ENCODE peak calls at places on chromosomes 4 and X, in seven cellular contexts. One of them, this sample, is unnamed.

GRCh38 chr4:2873329-2873728 is 29.7 kb downstream of the ADD1 start:
- DNase-seq in Caco-2: no peak
- DNase-seq in tibial nerve: no peak
- DNase-seq in cardiac muscle cell: no peak
- DNase-seq in fibroblast of pulmonary artery: no peak
- DNase-seq in left lung: no peak
- DNase-seq in epithelial cell of esophagus: no peak
- DNase-seq in this sample: no peak

GRCh38 chrX:9227276-9227675 is 193.3 kb upstream of the FAM9B start:
- DNase-seq in Caco-2: no peak
- DNase-seq in tibial nerve: no peak
- DNase-seq in cardiac muscle cell: no peak
- DNase-seq in fibroblast of pulmonary artery: no peak
- DNase-seq in left lung: no peak
- DNase-seq in epithelial cell of esophagus: no peak
- DNase-seq in this sample: no peak

GRCh38 chrX:23799469-23800065 is 16.6 kb downstream of the SAT1 start:
- DNase-seq in Caco-2: no peak
- DNase-seq in tibial nerve: no peak
- DNase-seq in cardiac muscle cell: no peak
- DNase-seq in fibroblast of pulmonary artery: peak
- DNase-seq in left lung: no peak
- DNase-seq in epithelial cell of esophagus: no peak
- DNase-seq in this sample: no peak

GRCh38 chrX:56783450-56783831 is 54.4 kb downstream of the NBDY start:
- DNase-seq in Caco-2: no peak
- DNase-seq in tibial nerve: no peak
- DNase-seq in cardiac muscle cell: no peak
- DNase-seq in fibroblast of pulmonary artery: no peak
- DNase-seq in left lung: peak
- DNase-seq in epithelial cell of esophagus: no peak
- DNase-seq in this sample: no peak

GRCh38 chr4:150679767-150680088 is 97.8 kb downstream of the MAB21L2 start:
- DNase-seq in Caco-2: no peak
- DNase-seq in tibial nerve: no peak
- DNase-seq in cardiac muscle cell: no peak
- DNase-seq in fibroblast of pulmonary artery: no peak
- DNase-seq in left lung: no peak
- DNase-seq in epithelial cell of esophagus: peak
- DNase-seq in this sample: no peak

GRCh38 chr4:152784490-152785195 is 4.9 kb downstream of the ARFIP1 start:
- DNase-seq in Caco-2: peak
- DNase-seq in tibial nerve: no peak
- DNase-seq in cardiac muscle cell: no peak
- DNase-seq in fibroblast of pulmonary artery: peak
- DNase-seq in left lung: no peak
- DNase-seq in epithelial cell of esophagus: peak
- DNase-seq in this sample: no peak

GRCh38 chr4:163404080-163404479 is 60.4 kb downstream of the NPY5R start:
- DNase-seq in Caco-2: no peak
- DNase-seq in tibial nerve: no peak
- DNase-seq in cardiac muscle cell: no peak
- DNase-seq in fibroblast of pulmonary artery: no peak
- DNase-seq in left lung: no peak
- DNase-seq in epithelial cell of esophagus: no peak
- DNase-seq in this sample: no peak

GRCh38 chrX:64975491-64975890 is 759 bp downstream of the ZC4H2 start:
- DNase-seq in Caco-2: peak
- DNase-seq in tibial nerve: peak
- DNase-seq in cardiac muscle cell: peak
- DNase-seq in fibroblast of pulmonary artery: peak
- DNase-seq in left lung: peak
- DNase-seq in epithelial cell of esophagus: peak
- DNase-seq in this sample: no peak

GRCh38 chrX:17033225-17033624 is 86.8 kb downstream of the REPS2 start:
- DNase-seq in Caco-2: no peak
- DNase-seq in tibial nerve: no peak
- DNase-seq in cardiac muscle cell: no peak
- DNase-seq in fibroblast of pulmonary artery: no peak
- DNase-seq in left lung: no peak
- DNase-seq in epithelial cell of esophagus: no peak
- DNase-seq in this sample: no peak

GRCh38 chr4:5678977-5679376 is 29.4 kb downstream of the EVC2 start:
- DNase-seq in Caco-2: no peak
- DNase-seq in tibial nerve: no peak
- DNase-seq in cardiac muscle cell: no peak
- DNase-seq in fibroblast of pulmonary artery: no peak
- DNase-seq in left lung: no peak
- DNase-seq in epithelial cell of esophagus: peak
- DNase-seq in this sample: no peak

GRCh38 chrX:33194876-33195433 is 16.4 kb downstream of the DMD start:
- DNase-seq in Caco-2: no peak
- DNase-seq in tibial nerve: no peak
- DNase-seq in cardiac muscle cell: no peak
- DNase-seq in fibroblast of pulmonary artery: peak
- DNase-seq in left lung: no peak
- DNase-seq in epithelial cell of esophagus: no peak
- DNase-seq in this sample: no peak

GRCh38 chrX:118893923-118894322 is 70.3 kb downstream of the ZCCHC12 start:
- DNase-seq in Caco-2: no peak
- DNase-seq in tibial nerve: no peak
- DNase-seq in cardiac muscle cell: no peak
- DNase-seq in fibroblast of pulmonary artery: no peak
- DNase-seq in left lung: no peak
- DNase-seq in epithelial cell of esophagus: no peak
- DNase-seq in this sample: no peak

GRCh38 chr4:5398056-5398455 is 310.3 kb downstream of the EVC2 start:
- DNase-seq in Caco-2: no peak
- DNase-seq in tibial nerve: no peak
- DNase-seq in cardiac muscle cell: no peak
- DNase-seq in fibroblast of pulmonary artery: no peak
- DNase-seq in left lung: no peak
- DNase-seq in epithelial cell of esophagus: no peak
- DNase-seq in this sample: no peak

GRCh38 chr4:41106694-41107419 is 107.5 kb downstream of the APBB2 start:
- DNase-seq in Caco-2: no peak
- DNase-seq in tibial nerve: no peak
- DNase-seq in cardiac muscle cell: no peak
- DNase-seq in fibroblast of pulmonary artery: no peak
- DNase-seq in left lung: no peak
- DNase-seq in epithelial cell of esophagus: no peak
- DNase-seq in this sample: no peak

GRCh38 chr4:112099701-112100289 is 45.5 kb upstream of the FAM241A start:
- DNase-seq in Caco-2: peak
- DNase-seq in tibial nerve: no peak
- DNase-seq in cardiac muscle cell: peak
- DNase-seq in fibroblast of pulmonary artery: peak
- DNase-seq in left lung: no peak
- DNase-seq in epithelial cell of esophagus: peak
- DNase-seq in this sample: no peak

GRCh38 chr4:112714922-112715901 is 78.3 kb downstream of the LARP7 start:
- DNase-seq in Caco-2: no peak
- DNase-seq in tibial nerve: no peak
- DNase-seq in cardiac muscle cell: no peak
- DNase-seq in fibroblast of pulmonary artery: no peak
- DNase-seq in left lung: no peak
- DNase-seq in epithelial cell of esophagus: no peak
- DNase-seq in this sample: no peak

GRCh38 chr4:127012549-127012948 is 620.2 kb upstream of the INTU start:
- DNase-seq in Caco-2: no peak
- DNase-seq in tibial nerve: no peak
- DNase-seq in cardiac muscle cell: no peak
- DNase-seq in fibroblast of pulmonary artery: peak
- DNase-seq in left lung: no peak
- DNase-seq in epithelial cell of esophagus: peak
- DNase-seq in this sample: no peak

GRCh38 chr4:175054980-175055379 is 136.8 kb downstream of the ADAM29 start:
- DNase-seq in Caco-2: no peak
- DNase-seq in tibial nerve: no peak
- DNase-seq in cardiac muscle cell: peak
- DNase-seq in fibroblast of pulmonary artery: no peak
- DNase-seq in left lung: no peak
- DNase-seq in epithelial cell of esophagus: no peak
- DNase-seq in this sample: no peak

GRCh38 chrX:24396236-24396929 is 35.9 kb downstream of the SUPT20HL1 start:
- DNase-seq in Caco-2: no peak
- DNase-seq in tibial nerve: no peak
- DNase-seq in cardiac muscle cell: no peak
- DNase-seq in fibroblast of pulmonary artery: peak
- DNase-seq in left lung: no peak
- DNase-seq in epithelial cell of esophagus: no peak
- DNase-seq in this sample: no peak

GRCh38 chr4:162461952-162462351 is 298.2 kb upstream of the FSTL5 start:
- DNase-seq in Caco-2: no peak
- DNase-seq in tibial nerve: no peak
- DNase-seq in cardiac muscle cell: no peak
- DNase-seq in fibroblast of pulmonary artery: no peak
- DNase-seq in left lung: no peak
- DNase-seq in epithelial cell of esophagus: peak
- DNase-seq in this sample: no peak

DNA sequence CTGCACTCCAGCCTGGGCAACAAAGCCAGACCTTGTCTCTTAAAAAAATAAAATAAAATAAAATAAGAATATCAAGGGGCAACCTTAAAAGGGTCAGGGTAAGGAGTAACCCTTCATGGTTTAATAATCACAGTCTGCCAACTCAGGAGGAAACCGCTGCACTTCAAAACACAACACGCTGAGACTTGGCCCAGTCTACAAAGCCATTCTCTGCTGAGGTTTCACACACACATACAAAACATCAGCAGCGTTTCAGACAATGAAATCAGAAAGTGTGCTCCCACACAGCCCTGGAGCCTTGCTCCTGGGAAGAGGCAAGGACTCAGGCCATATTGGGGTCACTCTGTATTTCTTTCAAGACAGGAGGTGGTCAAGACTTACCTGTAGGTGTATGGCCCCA is 18.3 kb downstream of the SCARB2 start:
- DNase-seq in Caco-2: no peak
- DNase-seq in tibial nerve: no peak
- DNase-seq in cardiac muscle cell: no peak
- DNase-seq in fibroblast of pulmonary artery: peak
- DNase-seq in left lung: no peak
- DNase-seq in epithelial cell of esophagus: peak
- DNase-seq in this sample: no peak
- H3K4me3 ChIP-seq in Caco-2: no peak
- H3K4me3 ChIP-seq in tibial nerve: no peak
- H3K4me3 ChIP-seq in cardiac muscle cell: no peak
- H3K4me3 ChIP-seq in fibroblast of pulmonary artery: no peak
- H3K4me3 ChIP-seq in left lung: no peak
- H3K4me3 ChIP-seq in epithelial cell of esophagus: no peak
- H3K4me3 ChIP-seq in this sample: no peak

GRCh38 chrX:13256562-13256961 is 63.3 kb downstream of the ATXN3L start:
- DNase-seq in Caco-2: no peak
- DNase-seq in tibial nerve: no peak
- DNase-seq in cardiac muscle cell: no peak
- DNase-seq in fibroblast of pulmonary artery: no peak
- DNase-seq in left lung: no peak
- DNase-seq in epithelial cell of esophagus: no peak
- DNase-seq in this sample: no peak
- H3K4me3 ChIP-seq in Caco-2: no peak
- H3K4me3 ChIP-seq in tibial nerve: no peak
- H3K4me3 ChIP-seq in cardiac muscle cell: no peak
- H3K4me3 ChIP-seq in fibroblast of pulmonary artery: no peak
- H3K4me3 ChIP-seq in left lung: no peak
- H3K4me3 ChIP-seq in epithelial cell of esophagus: no peak
- H3K4me3 ChIP-seq in this sample: no peak

GRCh38 chrX:135520553-135521404 is at the start of gene INTS6L:
- DNase-seq in Caco-2: peak
- DNase-seq in tibial nerve: peak
- DNase-seq in cardiac muscle cell: peak
- DNase-seq in fibroblast of pulmonary artery: peak
- DNase-seq in left lung: peak
- DNase-seq in epithelial cell of esophagus: peak
- DNase-seq in this sample: peak

GRCh38 chrX:135522878-135523693 is 2.6 kb downstream of the INTS6L start:
- DNase-seq in Caco-2: no peak
- DNase-seq in tibial nerve: no peak
- DNase-seq in cardiac muscle cell: no peak
- DNase-seq in fibroblast of pulmonary artery: no peak
- DNase-seq in left lung: no peak
- DNase-seq in epithelial cell of esophagus: no peak
- DNase-seq in this sample: no peak

GRCh38 chrX:135520022-135520552 is 373 bp upstream of the INTS6L start:
- DNase-seq in Caco-2: no peak
- DNase-seq in tibial nerve: no peak
- DNase-seq in cardiac muscle cell: peak
- DNase-seq in fibroblast of pulmonary artery: peak
- DNase-seq in left lung: no peak
- DNase-seq in epithelial cell of esophagus: peak
- DNase-seq in this sample: no peak

GRCh38 chrX:135521405-135522131 is 1.1 kb downstream of the INTS6L start:
- DNase-seq in Caco-2: peak
- DNase-seq in tibial nerve: peak
- DNase-seq in cardiac muscle cell: peak
- DNase-seq in fibroblast of pulmonary artery: peak
- DNase-seq in left lung: peak
- DNase-seq in epithelial cell of esophagus: peak
- DNase-seq in this sample: peak

DNA sequence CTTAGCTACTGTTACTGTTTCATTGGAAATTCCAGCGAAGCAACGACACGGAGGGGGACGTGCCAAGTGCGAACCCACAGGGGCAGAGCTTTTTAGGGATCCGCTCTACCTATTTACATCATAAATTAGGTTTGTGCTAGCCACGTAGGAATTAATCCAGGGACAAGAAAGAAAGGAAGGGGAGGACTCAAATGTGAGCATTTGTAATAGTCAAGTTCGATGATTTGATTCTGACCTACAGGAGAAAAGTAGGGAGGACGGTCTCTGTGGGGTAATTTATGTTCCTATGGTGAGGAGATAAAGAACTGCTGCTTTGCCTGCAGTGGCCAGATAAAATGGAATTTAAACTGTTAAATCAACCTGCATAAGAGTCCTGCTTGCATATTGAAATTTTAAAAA is 1.7 kb downstream of the INTS6L start:
- DNase-seq in Caco-2: no peak
- DNase-seq in tibial nerve: no peak
- DNase-seq in cardiac muscle cell: no peak
- DNase-seq in fibroblast of pulmonary artery: no peak
- DNase-seq in left lung: no peak
- DNase-seq in epithelial cell of esophagus: no peak
- DNase-seq in this sample: no peak
- H3K4me3 ChIP-seq in Caco-2: peak
- H3K4me3 ChIP-seq in tibial nerve: peak
- H3K4me3 ChIP-seq in cardiac muscle cell: peak
- H3K4me3 ChIP-seq in fibroblast of pulmonary artery: peak
- H3K4me3 ChIP-seq in left lung: peak
- H3K4me3 ChIP-seq in epithelial cell of esophagus: peak
- H3K4me3 ChIP-seq in this sample: peak

DNA sequence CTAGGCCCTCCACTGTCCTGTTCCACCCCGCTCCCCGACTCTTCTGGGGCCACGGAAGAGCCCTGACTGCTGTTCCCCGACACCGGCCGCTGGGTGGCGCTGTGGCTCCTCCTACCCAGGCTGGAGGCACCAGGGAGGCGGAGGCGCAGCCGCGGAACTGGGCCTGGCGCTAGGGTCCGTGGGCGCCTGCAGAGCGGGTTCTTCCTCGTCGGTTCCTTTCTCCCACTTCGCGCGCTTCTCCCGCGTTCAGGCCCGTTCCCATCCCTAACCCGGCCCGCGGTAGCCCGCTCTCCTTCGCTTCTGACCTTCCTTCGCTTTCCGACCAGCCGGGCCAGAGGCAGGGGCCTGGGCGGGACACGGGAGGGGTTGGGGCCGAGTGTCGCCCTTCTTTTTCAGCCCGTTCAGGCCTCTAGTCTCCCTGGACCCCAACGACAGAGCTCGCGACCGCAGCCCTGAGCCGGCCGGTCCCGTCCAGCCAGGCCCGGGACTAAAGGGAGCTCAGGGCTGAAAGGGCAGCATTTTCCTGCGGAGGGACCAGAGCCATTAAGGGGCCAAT is 34.3 kb downstream of the NALF2 start:
- DNase-seq in Caco-2: peak
- DNase-seq in tibial nerve: peak
- DNase-seq in cardiac muscle cell: peak
- DNase-seq in fibroblast of pulmonary artery: peak
- DNase-seq in left lung: peak
- DNase-seq in epithelial cell of esophagus: peak
- DNase-seq in this sample: no peak
- H3K4me3 ChIP-seq in Caco-2: no peak
- H3K4me3 ChIP-seq in tibial nerve: peak
- H3K4me3 ChIP-seq in cardiac muscle cell: peak
- H3K4me3 ChIP-seq in fibroblast of pulmonary artery: peak
- H3K4me3 ChIP-seq in left lung: peak
- H3K4me3 ChIP-seq in epithelial cell of esophagus: peak
- H3K4me3 ChIP-seq in this sample: peak